ENCODE peak calls at places on chromosomes 4 and X, in ten cellular contexts. N is HT-29; T is amygdala; M is dorsolateral prefrontal cortex; Z is ACHN; L is activated CD4-positive, alpha-beta T cell treated with anti-CD3 and anti-CD28 coated beads, Interleukin-2, amount 10 ng/mL, durations not matched to agents 7 days and 5 days; F is stimulated activated naive CD8-positive, alpha-beta T cell treated with anti-CD3 and anti-CD28 coated beads, Interleukin-15, amount 100 ng/mL, for 72 hours; P is ELR; H is NCI-H1105 treated with DMSO at 0.1 percent for 48 hours; X is choroid plexus epithelial cell. A is an unnamed sample.

GRCh38 chr4:16226816-16227461 is 668 bp upstream of the TAPT1 start:
- DNase-seq in N (peak), T (no peak), M (peak), Z (peak), L (peak), F (peak), P (peak), H (peak), X (peak), A (peak)

GRCh38 chr4:159382875-159383568 is 280.1 kb downstream of the RAPGEF2 start:
- DNase-seq in N (no peak), T (no peak), M (no peak), Z (no peak), L (no peak), F (no peak), P (no peak), H (no peak), X (no peak), A (no peak)

GRCh38 chrX:10190367-10190766 is 33.6 kb downstream of the CLCN4 start:
- DNase-seq in N (peak), T (no peak), M (no peak), Z (peak), L (no peak), F (no peak), P (peak), H (peak), X (peak), A (no peak)

GRCh38 chr4:77158487-77158861 is 1.5 kb downstream of the CCNG2 start:
- DNase-seq in N (no peak), T (no peak), M (no peak), Z (no peak), L (no peak), F (no peak), P (peak), H (no peak), X (no peak), A (no peak)

GRCh38 chrX:71256051-71256450 is 2.1 kb upstream of the ZMYM3 start:
- DNase-seq in N (no peak), T (no peak), M (no peak), Z (no peak), L (no peak), F (no peak), P (peak), H (peak), X (no peak), A (no peak)

GRCh38 chrX:39757971-39758370 is 339.8 kb downstream of the BCOR start:
- DNase-seq in N (no peak), T (no peak), M (no peak), Z (no peak), L (no peak), F (no peak), P (peak), H (no peak), X (peak), A (no peak)

GRCh38 chrX:64306712-64307111 is 76.3 kb upstream of the ASB12 start:
- DNase-seq in N (no peak), T (no peak), M (no peak), Z (no peak), L (no peak), F (no peak), P (no peak), H (no peak), X (no peak), A (no peak)

GRCh38 chr4:38387348-38387747 is 276.7 kb upstream of the KLF3 start:
- DNase-seq in N (peak), T (no peak), M (no peak), Z (no peak), L (no peak), F (no peak), P (no peak), H (peak), X (peak), A (no peak)

GRCh38 chr4:100511906-100512305 is 5.9 kb downstream of the EMCN start:
- DNase-seq in N (no peak), T (no peak), M (no peak), Z (no peak), L (no peak), F (no peak), P (no peak), H (no peak), X (no peak), A (no peak)

GRCh38 chr4:72358483-72358882 is 210.5 kb downstream of the ADAMTS3 start:
- DNase-seq in N (no peak), T (no peak), M (no peak), Z (no peak), L (no peak), F (no peak), P (no peak), H (no peak), X (no peak), A (no peak)

GRCh38 chrX:74371399-74371798 is 49.9 kb upstream of the SLC16A2 start:
- DNase-seq in N (no peak), T (no peak), M (no peak), Z (no peak), L (no peak), F (no peak), P (no peak), H (no peak), X (no peak), A (no peak)

GRCh38 chr4:158496030-158496741 is 25.5 kb upstream of the RXFP1 start:
- DNase-seq in N (peak), T (no peak), M (no peak), Z (peak), L (peak), F (peak), P (peak), H (no peak), X (peak), A (no peak)

GRCh38 chr4:76856183-76856969 is 41.6 kb downstream of the SOWAHB start:
- DNase-seq in N (peak), T (no peak), M (no peak), Z (no peak), L (no peak), F (no peak), P (no peak), H (no peak), X (peak), A (no peak)

GRCh38 chrX:102604327-102604726 is 5.0 kb downstream of the ARMCX5 start:
- DNase-seq in N (no peak), T (no peak), M (no peak), Z (no peak), L (no peak), F (no peak), P (no peak), H (no peak), X (no peak), A (no peak)

GRCh38 chrX:39367429-39367828 is 566.2 kb downstream of the MID1IP1 start:
- DNase-seq in N (no peak), T (no peak), M (no peak), Z (no peak), L (no peak), F (no peak), P (no peak), H (no peak), X (no peak), A (no peak)

GRCh38 chrX:38806054-38806389 is 4.8 kb downstream of the MID1IP1 start:
- DNase-seq in N (no peak), T (no peak), M (no peak), Z (no peak), L (no peak), F (no peak), P (peak), H (peak), X (no peak), A (no peak)

GRCh38 chrX:49172280-49172780 is 632 bp downstream of the PLP2 start:
- DNase-seq in N (peak), T (no peak), M (no peak), Z (peak), L (peak), F (peak), P (peak), H (peak), X (peak), A (no peak)

GRCh38 chrX:154370300-154370881 is 4.0 kb downstream of the FLNA start:
- DNase-seq in N (no peak), T (no peak), M (no peak), Z (no peak), L (no peak), F (no peak), P (peak), H (no peak), X (peak), A (no peak)

GRCh38 chrX:23785564-23785963 is 2.6 kb downstream of the SAT1 start:
- DNase-seq in N (no peak), T (no peak), M (no peak), Z (no peak), L (no peak), F (no peak), P (no peak), H (no peak), X (peak), A (no peak)

GRCh38 chr4:112668131-112668530 is 31.2 kb downstream of the LARP7 start:
- DNase-seq in N (no peak), T (no peak), M (no peak), Z (no peak), L (no peak), F (no peak), P (no peak), H (no peak), X (no peak), A (no peak)

GRCh38 chrX:39309018-39309620 is 507.9 kb downstream of the MID1IP1 start:
- DNase-seq in N (no peak), T (no peak), M (no peak), Z (no peak), L (no peak), F (peak), P (no peak), H (no peak), X (peak), A (no peak)

GRCh38 chrX:10414872-10415703 is 205.3 kb downstream of the MID1 start:
- DNase-seq in N (no peak), T (no peak), M (no peak), Z (peak), L (no peak), F (no peak), P (peak), H (no peak), X (peak), A (no peak)

GRCh38 chrX:29661290-29661689 is 554.1 kb upstream of the MAGEB2 start:
- DNase-seq in N (peak), T (no peak), M (no peak), Z (peak), L (no peak), F (no peak), P (peak), H (no peak), X (peak), A (no peak)

GRCh38 chrX:120603707-120604358 is at the start of gene MCTS1:
- DNase-seq in N (peak), T (peak), M (peak), Z (peak), L (peak), F (peak), P (peak), H (peak), X (peak), A (peak)

GRCh38 chrX:576904-577303 is 53.7 kb upstream of the SHOX start:
- DNase-seq in N (no peak), T (no peak), M (no peak), Z (no peak), L (no peak), F (no peak), P (no peak), H (no peak), X (no peak), A (no peak)

GRCh38 chrX:97397371-97397770 is 513.7 kb downstream of the RPA4 start:
- DNase-seq in N (no peak), T (no peak), M (no peak), Z (no peak), L (no peak), F (no peak), P (peak), H (no peak), X (peak), A (no peak)

GRCh38 chr4:137307806-137308205 is 224.5 kb downstream of the PCDH18 start:
- DNase-seq in N (no peak), T (no peak), M (no peak), Z (no peak), L (no peak), F (no peak), P (peak), H (no peak), X (peak), A (no peak)

GRCh38 chr4:93788712-93789111 is 39.8 kb upstream of the ATOH1 start:
- DNase-seq in N (peak), T (no peak), M (no peak), Z (peak), L (no peak), F (no peak), P (peak), H (no peak), X (peak), A (no peak)

GRCh38 chr4:99205104-99205979 is 13.7 kb downstream of the ADH6 start:
- DNase-seq in N (no peak), T (no peak), M (no peak), Z (no peak), L (no peak), F (no peak), P (no peak), H (no peak), X (peak), A (no peak)